ENCODE peak calls at places on chromosomes 6 and 20, in nine cellular contexts. One of them, this sample, is unnamed.

GRCh38 chr20:59831024-59831900 is 102.2 kb downstream of the SYCP2 start:
- DNase-seq in HFF-Myc: no peak
- DNase-seq in fibroblast of lung: no peak
- DNase-seq in HFFc6: no peak
- DNase-seq in breast epithelium: peak
- DNase-seq in kidney epithelial cell: peak
- DNase-seq in foreskin fibroblast: no peak
- DNase-seq in GM13976: peak
- DNase-seq in dermis blood vessel endothelial cell: no peak
- DNase-seq in this sample: no peak

GRCh38 chr6:6931047-6932025 is 176.4 kb upstream of the RREB1 start:
- DNase-seq in HFF-Myc: no peak
- DNase-seq in fibroblast of lung: no peak
- DNase-seq in HFFc6: no peak
- DNase-seq in breast epithelium: no peak
- DNase-seq in kidney epithelial cell: no peak
- DNase-seq in foreskin fibroblast: no peak
- DNase-seq in GM13976: peak
- DNase-seq in dermis blood vessel endothelial cell: no peak
- DNase-seq in this sample: no peak

GRCh38 chr20:44034965-44035635 is 120.4 kb downstream of the TOX2 start:
- DNase-seq in HFF-Myc: no peak
- DNase-seq in fibroblast of lung: no peak
- DNase-seq in HFFc6: no peak
- DNase-seq in breast epithelium: no peak
- DNase-seq in kidney epithelial cell: no peak
- DNase-seq in foreskin fibroblast: no peak
- DNase-seq in GM13976: no peak
- DNase-seq in dermis blood vessel endothelial cell: no peak
- DNase-seq in this sample: no peak

GRCh38 chr20:57160985-57161384 is 105.5 kb downstream of the BMP7 start:
- DNase-seq in HFF-Myc: no peak
- DNase-seq in fibroblast of lung: no peak
- DNase-seq in HFFc6: no peak
- DNase-seq in breast epithelium: no peak
- DNase-seq in kidney epithelial cell: no peak
- DNase-seq in foreskin fibroblast: no peak
- DNase-seq in GM13976: no peak
- DNase-seq in dermis blood vessel endothelial cell: no peak
- DNase-seq in this sample: no peak

GRCh38 chr20:25136643-25137559 is 55.0 kb upstream of the VSX1 start:
- DNase-seq in HFF-Myc: peak
- DNase-seq in fibroblast of lung: peak
- DNase-seq in HFFc6: peak
- DNase-seq in breast epithelium: no peak
- DNase-seq in kidney epithelial cell: peak
- DNase-seq in foreskin fibroblast: peak
- DNase-seq in GM13976: no peak
- DNase-seq in dermis blood vessel endothelial cell: peak
- DNase-seq in this sample: peak

GRCh38 chr6:42128460-42129359 is 13.7 kb downstream of the C6orf132 start:
- DNase-seq in HFF-Myc: no peak
- DNase-seq in fibroblast of lung: no peak
- DNase-seq in HFFc6: no peak
- DNase-seq in breast epithelium: no peak
- DNase-seq in kidney epithelial cell: no peak
- DNase-seq in foreskin fibroblast: no peak
- DNase-seq in GM13976: no peak
- DNase-seq in dermis blood vessel endothelial cell: peak
- DNase-seq in this sample: no peak

GRCh38 chr6:159800141-159800865 is at the start of gene PNLDC1:
- DNase-seq in HFF-Myc: no peak
- DNase-seq in fibroblast of lung: no peak
- DNase-seq in HFFc6: no peak
- DNase-seq in breast epithelium: no peak
- DNase-seq in kidney epithelial cell: no peak
- DNase-seq in foreskin fibroblast: no peak
- DNase-seq in GM13976: no peak
- DNase-seq in dermis blood vessel endothelial cell: no peak
- DNase-seq in this sample: no peak

GRCh38 chr6:11389977-11390376 is 147.6 kb upstream of the TMEM170B start:
- DNase-seq in HFF-Myc: no peak
- DNase-seq in fibroblast of lung: peak
- DNase-seq in HFFc6: no peak
- DNase-seq in breast epithelium: no peak
- DNase-seq in kidney epithelial cell: no peak
- DNase-seq in foreskin fibroblast: no peak
- DNase-seq in GM13976: no peak
- DNase-seq in dermis blood vessel endothelial cell: peak
- DNase-seq in this sample: peak

GRCh38 chr20:51529758-51530157 is 12.8 kb downstream of the NFATC2 start:
- DNase-seq in HFF-Myc: no peak
- DNase-seq in fibroblast of lung: no peak
- DNase-seq in HFFc6: no peak
- DNase-seq in breast epithelium: no peak
- DNase-seq in kidney epithelial cell: no peak
- DNase-seq in foreskin fibroblast: peak
- DNase-seq in GM13976: peak
- DNase-seq in dermis blood vessel endothelial cell: no peak
- DNase-seq in this sample: no peak

GRCh38 chr6:144854654-144855053 is 569.5 kb downstream of the UTRN start:
- DNase-seq in HFF-Myc: no peak
- DNase-seq in fibroblast of lung: no peak
- DNase-seq in HFFc6: no peak
- DNase-seq in breast epithelium: no peak
- DNase-seq in kidney epithelial cell: no peak
- DNase-seq in foreskin fibroblast: no peak
- DNase-seq in GM13976: no peak
- DNase-seq in dermis blood vessel endothelial cell: no peak
- DNase-seq in this sample: no peak

GRCh38 chr20:12970372-12970821 is 38.4 kb upstream of the SPTLC3 start:
- DNase-seq in HFF-Myc: peak
- DNase-seq in fibroblast of lung: peak
- DNase-seq in HFFc6: no peak
- DNase-seq in breast epithelium: no peak
- DNase-seq in kidney epithelial cell: no peak
- DNase-seq in foreskin fibroblast: peak
- DNase-seq in GM13976: no peak
- DNase-seq in dermis blood vessel endothelial cell: peak
- DNase-seq in this sample: peak

GRCh38 chr6:39199976-39200375 is 29.3 kb downstream of the KCNK5 start:
- DNase-seq in HFF-Myc: no peak
- DNase-seq in fibroblast of lung: no peak
- DNase-seq in HFFc6: no peak
- DNase-seq in breast epithelium: no peak
- DNase-seq in kidney epithelial cell: no peak
- DNase-seq in foreskin fibroblast: no peak
- DNase-seq in GM13976: no peak
- DNase-seq in dermis blood vessel endothelial cell: no peak
- DNase-seq in this sample: no peak

GRCh38 chr6:121110733-121111132 is 223.5 kb downstream of the TBC1D32 start:
- DNase-seq in HFF-Myc: no peak
- DNase-seq in fibroblast of lung: no peak
- DNase-seq in HFFc6: no peak
- DNase-seq in breast epithelium: no peak
- DNase-seq in kidney epithelial cell: no peak
- DNase-seq in foreskin fibroblast: no peak
- DNase-seq in GM13976: no peak
- DNase-seq in dermis blood vessel endothelial cell: no peak
- DNase-seq in this sample: no peak

GRCh38 chr6:33008944-33009861 is at the start of gene HLA-DOA:
- DNase-seq in HFF-Myc: no peak
- DNase-seq in fibroblast of lung: peak
- DNase-seq in HFFc6: no peak
- DNase-seq in breast epithelium: no peak
- DNase-seq in kidney epithelial cell: no peak
- DNase-seq in foreskin fibroblast: peak
- DNase-seq in GM13976: peak
- DNase-seq in dermis blood vessel endothelial cell: peak
- DNase-seq in this sample: peak

GRCh38 chr20:58763076-58763475 is 70.5 kb downstream of the NPEPL1 start:
- DNase-seq in HFF-Myc: no peak
- DNase-seq in fibroblast of lung: no peak
- DNase-seq in HFFc6: no peak
- DNase-seq in breast epithelium: no peak
- DNase-seq in kidney epithelial cell: no peak
- DNase-seq in foreskin fibroblast: no peak
- DNase-seq in GM13976: no peak
- DNase-seq in dermis blood vessel endothelial cell: no peak
- DNase-seq in this sample: no peak

GRCh38 chr6:166936079-166936787 is 20.1 kb downstream of the RNASET2 start:
- DNase-seq in HFF-Myc: no peak
- DNase-seq in fibroblast of lung: no peak
- DNase-seq in HFFc6: no peak
- DNase-seq in breast epithelium: no peak
- DNase-seq in kidney epithelial cell: no peak
- DNase-seq in foreskin fibroblast: no peak
- DNase-seq in GM13976: no peak
- DNase-seq in dermis blood vessel endothelial cell: no peak
- DNase-seq in this sample: no peak

GRCh38 chr6:158938811-158939254 is 61.2 kb downstream of the RSPH3 start:
- DNase-seq in HFF-Myc: no peak
- DNase-seq in fibroblast of lung: no peak
- DNase-seq in HFFc6: peak
- DNase-seq in breast epithelium: no peak
- DNase-seq in kidney epithelial cell: no peak
- DNase-seq in foreskin fibroblast: peak
- DNase-seq in GM13976: no peak
- DNase-seq in dermis blood vessel endothelial cell: no peak
- DNase-seq in this sample: peak

GRCh38 chr6:65170273-65170672 is 536.8 kb downstream of the EYS start:
- DNase-seq in HFF-Myc: no peak
- DNase-seq in fibroblast of lung: peak
- DNase-seq in HFFc6: no peak
- DNase-seq in breast epithelium: no peak
- DNase-seq in kidney epithelial cell: no peak
- DNase-seq in foreskin fibroblast: no peak
- DNase-seq in GM13976: no peak
- DNase-seq in dermis blood vessel endothelial cell: no peak
- DNase-seq in this sample: no peak

GRCh38 chr6:126628125-126628524 is 288.2 kb downstream of the CENPW start:
- DNase-seq in HFF-Myc: no peak
- DNase-seq in fibroblast of lung: no peak
- DNase-seq in HFFc6: no peak
- DNase-seq in breast epithelium: no peak
- DNase-seq in kidney epithelial cell: no peak
- DNase-seq in foreskin fibroblast: no peak
- DNase-seq in GM13976: no peak
- DNase-seq in dermis blood vessel endothelial cell: no peak
- DNase-seq in this sample: no peak

GRCh38 chr6:149268768-149269167 is 48.7 kb upstream of the TAB2 start:
- DNase-seq in HFF-Myc: no peak
- DNase-seq in fibroblast of lung: peak
- DNase-seq in HFFc6: no peak
- DNase-seq in breast epithelium: no peak
- DNase-seq in kidney epithelial cell: no peak
- DNase-seq in foreskin fibroblast: peak
- DNase-seq in GM13976: no peak
- DNase-seq in dermis blood vessel endothelial cell: no peak
- DNase-seq in this sample: no peak

GRCh38 chr6:107344981-107345380 is 114.4 kb downstream of the PDSS2 start:
- DNase-seq in HFF-Myc: no peak
- DNase-seq in fibroblast of lung: no peak
- DNase-seq in HFFc6: no peak
- DNase-seq in breast epithelium: no peak
- DNase-seq in kidney epithelial cell: no peak
- DNase-seq in foreskin fibroblast: no peak
- DNase-seq in GM13976: no peak
- DNase-seq in dermis blood vessel endothelial cell: no peak
- DNase-seq in this sample: no peak

GRCh38 chr6:1610497-1611321 is 994 bp downstream of the FOXC1 start:
- DNase-seq in HFF-Myc: no peak
- DNase-seq in fibroblast of lung: peak
- DNase-seq in HFFc6: peak
- DNase-seq in breast epithelium: no peak
- DNase-seq in kidney epithelial cell: no peak
- DNase-seq in foreskin fibroblast: peak
- DNase-seq in GM13976: no peak
- DNase-seq in dermis blood vessel endothelial cell: peak
- DNase-seq in this sample: peak

GRCh38 chr20:52279667-52280180 is 88.1 kb upstream of the ZFP64 start:
- DNase-seq in HFF-Myc: no peak
- DNase-seq in fibroblast of lung: peak
- DNase-seq in HFFc6: no peak
- DNase-seq in breast epithelium: no peak
- DNase-seq in kidney epithelial cell: no peak
- DNase-seq in foreskin fibroblast: no peak
- DNase-seq in GM13976: no peak
- DNase-seq in dermis blood vessel endothelial cell: no peak
- DNase-seq in this sample: no peak

GRCh38 chr6:108435391-108435790 is 125.3 kb upstream of the FOXO3 start:
- DNase-seq in HFF-Myc: no peak
- DNase-seq in fibroblast of lung: no peak
- DNase-seq in HFFc6: no peak
- DNase-seq in breast epithelium: no peak
- DNase-seq in kidney epithelial cell: no peak
- DNase-seq in foreskin fibroblast: no peak
- DNase-seq in GM13976: no peak
- DNase-seq in dermis blood vessel endothelial cell: no peak
- DNase-seq in this sample: no peak

GRCh38 chr6:107110200-107110599 is 5.1 kb downstream of the BEND3 start:
- DNase-seq in HFF-Myc: no peak
- DNase-seq in fibroblast of lung: no peak
- DNase-seq in HFFc6: no peak
- DNase-seq in breast epithelium: no peak
- DNase-seq in kidney epithelial cell: no peak
- DNase-seq in foreskin fibroblast: no peak
- DNase-seq in GM13976: no peak
- DNase-seq in dermis blood vessel endothelial cell: no peak
- DNase-seq in this sample: no peak